ENCODE peak calls at places on chromosomes 5 and 9, in nine cellular contexts. H, T, F, R, K, A, L, J and X are unnamed samples.

GRCh38 chr5:126099077-126099476 is 324.1 kb upstream of the GRAMD2B start:
- DNase-seq in H (no peak), T (no peak), F (no peak), R (no peak), K (no peak), A (no peak), L (no peak), J (no peak), X (no peak)

GRCh38 chr9:125549465-125550215 is 157.4 kb downstream of the MAPKAP1 start:
- DNase-seq in H (no peak), T (no peak), F (peak), R (no peak), K (no peak), A (peak), L (peak), J (no peak), X (no peak)

GRCh38 chr5:65506961-65507360 is 25.2 kb upstream of the ADAMTS6 start:
- DNase-seq in H (peak), T (no peak), F (no peak), R (no peak), K (no peak), A (no peak), L (no peak), J (no peak), X (no peak)

GRCh38 chr9:20407013-20407412 is 215.3 kb downstream of the MLLT3 start:
- DNase-seq in H (peak), T (no peak), F (no peak), R (no peak), K (no peak), A (no peak), L (no peak), J (no peak), X (no peak)

GRCh38 chr9:123607987-123608565 is 252.1 kb downstream of the CRB2 start:
- DNase-seq in H (no peak), T (no peak), F (no peak), R (no peak), K (no peak), A (no peak), L (no peak), J (no peak), X (no peak)

GRCh38 chr5:135448796-135449507 is 1.8 kb upstream of the DCANP1 start:
- DNase-seq in H (no peak), T (peak), F (no peak), R (no peak), K (no peak), A (no peak), L (no peak), J (no peak), X (no peak)

GRCh38 chr9:14238044-14238443 is 75.9 kb downstream of the NFIB start:
- DNase-seq in H (peak), T (no peak), F (no peak), R (no peak), K (no peak), A (no peak), L (no peak), J (no peak), X (no peak)

GRCh38 chr5:153067869-153068268 is 422.6 kb upstream of the GRIA1 start:
- DNase-seq in H (no peak), T (no peak), F (no peak), R (no peak), K (no peak), A (no peak), L (no peak), J (no peak), X (no peak)

GRCh38 chr5:83718195-83718825 is 2.3 kb downstream of the HAPLN1 start:
- DNase-seq in H (peak), T (peak), F (no peak), R (peak), K (no peak), A (no peak), L (peak), J (peak), X (no peak)

GRCh38 chr5:87116821-87117512 is 150.7 kb upstream of the RASA1 start:
- DNase-seq in H (no peak), T (no peak), F (no peak), R (no peak), K (no peak), A (no peak), L (no peak), J (no peak), X (no peak)

DNA sequence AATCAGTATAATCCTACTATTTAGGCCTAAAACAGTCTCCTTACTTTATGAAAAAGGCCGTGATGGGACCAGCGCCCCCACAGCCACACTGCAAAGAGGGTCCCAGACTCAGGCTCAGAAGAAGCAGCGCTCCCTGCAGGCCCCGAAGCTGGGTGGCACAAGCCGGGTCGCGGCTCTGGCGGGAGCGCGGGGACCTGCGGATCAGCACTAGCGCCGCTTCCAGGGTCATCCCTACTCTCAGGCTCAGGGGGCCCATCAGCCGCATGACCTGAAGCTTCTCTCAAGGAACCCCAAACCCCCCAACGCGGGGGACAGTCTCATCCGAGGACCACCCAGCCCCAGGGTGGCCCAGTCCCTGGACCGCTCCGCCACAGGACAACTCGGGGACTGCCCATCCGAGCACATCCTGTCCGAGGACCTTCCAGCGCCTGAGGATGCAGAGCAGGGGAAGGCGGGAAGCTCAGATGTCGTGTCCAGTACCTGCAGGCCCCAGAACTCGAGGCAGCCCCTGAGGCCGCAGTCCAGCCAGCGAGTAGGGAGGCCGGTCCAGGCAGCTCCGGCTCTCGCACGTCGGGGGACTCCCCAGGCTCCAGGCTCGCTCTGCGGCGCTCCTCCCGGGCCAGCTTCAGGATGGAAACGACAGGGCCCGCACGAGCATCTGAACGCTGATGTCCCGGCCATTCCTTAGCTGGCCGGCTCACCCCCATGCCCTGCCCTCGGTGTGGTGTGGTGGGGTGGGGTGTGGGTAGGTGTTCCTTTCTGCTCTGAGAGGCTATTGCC is 32.4 kb upstream of the CDK20 start:
- DNase-seq in H (no peak), T (peak), F (no peak), R (no peak), K (no peak), A (no peak), L (no peak), J (no peak), X (no peak)
- TF ChIP-seq CTCF in H (no peak), T (peak), F (no peak), R (no peak), K (no peak), A (no peak), L (no peak), J (no peak), X (no peak)

GRCh38 chr5:42157215-42157614 is 232.1 kb downstream of the FBXO4 start:
- DNase-seq in H (no peak), T (no peak), F (no peak), R (no peak), K (no peak), A (no peak), L (no peak), J (no peak), X (no peak)
- TF ChIP-seq CTCF in H (no peak), T (no peak), F (no peak), R (no peak), K (no peak), A (no peak), L (no peak), J (no peak), X (no peak)

GRCh38 chr9:33719581-33720374 is 75.6 kb upstream of the PRSS3 start:
- DNase-seq in H (peak), T (peak), F (no peak), R (no peak), K (no peak), A (no peak), L (no peak), J (no peak), X (peak)

GRCh38 chr9:33721674-33722358 is 73.5 kb upstream of the PRSS3 start:
- DNase-seq in H (peak), T (peak), F (peak), R (peak), K (peak), A (peak), L (peak), J (peak), X (peak)

GRCh38 chr9:33718987-33719386 is 76.4 kb upstream of the PRSS3 start:
- DNase-seq in H (peak), T (no peak), F (peak), R (no peak), K (no peak), A (no peak), L (no peak), J (no peak), X (no peak)

DNA sequence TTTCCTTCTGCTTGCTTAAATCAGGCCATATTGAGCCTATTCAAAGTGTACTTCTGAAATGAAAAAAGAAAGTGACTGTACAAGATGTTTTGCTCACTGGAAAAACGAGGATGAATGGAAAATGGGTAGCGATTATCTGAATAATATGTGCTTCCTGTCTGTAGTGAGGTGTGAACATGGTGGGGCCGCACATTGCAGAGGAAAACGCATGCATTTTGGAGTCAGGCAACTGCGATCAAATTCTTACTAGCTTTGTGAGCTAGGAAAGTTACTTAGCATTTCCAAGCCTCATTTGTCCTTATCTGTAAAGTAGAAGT is 73.0 kb upstream of the PRSS3 start:
- DNase-seq in H (no peak), T (no peak), F (no peak), R (no peak), K (no peak), A (no peak), L (no peak), J (no peak), X (no peak)
- TF ChIP-seq CTCF in H (no peak), T (no peak), F (no peak), R (no peak), K (no peak), A (no peak), L (peak), J (no peak), X (no peak)

DNA sequence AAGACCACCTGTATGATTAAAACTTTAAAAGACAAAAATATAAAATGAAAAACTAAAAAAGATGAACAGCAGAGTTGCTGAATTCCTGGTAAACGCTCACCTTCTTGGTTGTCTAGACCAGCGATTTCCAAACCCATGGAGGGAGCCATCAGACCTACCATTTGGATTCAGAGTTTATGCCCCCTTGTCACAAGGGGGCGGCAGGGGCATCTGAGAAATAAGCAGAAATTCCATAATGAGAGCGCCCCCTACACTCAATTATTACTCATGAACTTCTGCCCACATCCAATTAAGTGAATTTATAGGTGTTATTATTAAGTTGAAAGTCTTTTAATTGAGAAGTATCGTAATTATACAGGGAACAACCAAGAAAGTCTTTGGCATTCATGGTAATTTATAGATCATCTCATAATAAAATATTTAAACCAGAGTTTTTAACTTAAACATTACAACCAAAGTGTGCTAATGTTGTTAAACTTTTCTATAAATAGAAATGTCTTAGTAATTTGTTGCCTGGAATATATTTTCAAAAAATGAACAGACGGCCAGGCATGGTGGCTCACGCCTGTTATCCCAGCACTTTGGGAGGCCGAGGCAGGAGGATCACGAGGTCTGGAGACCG is 35.2 kb upstream of the SPATA31C2 start:
- DNase-seq in H (peak), T (peak), F (no peak), R (peak), K (no peak), A (no peak), L (peak), J (peak), X (no peak)
- TF ChIP-seq CTCF in H (peak), T (peak), F (peak), R (peak), K (no peak), A (peak), L (peak), J (peak), X (no peak)

DNA sequence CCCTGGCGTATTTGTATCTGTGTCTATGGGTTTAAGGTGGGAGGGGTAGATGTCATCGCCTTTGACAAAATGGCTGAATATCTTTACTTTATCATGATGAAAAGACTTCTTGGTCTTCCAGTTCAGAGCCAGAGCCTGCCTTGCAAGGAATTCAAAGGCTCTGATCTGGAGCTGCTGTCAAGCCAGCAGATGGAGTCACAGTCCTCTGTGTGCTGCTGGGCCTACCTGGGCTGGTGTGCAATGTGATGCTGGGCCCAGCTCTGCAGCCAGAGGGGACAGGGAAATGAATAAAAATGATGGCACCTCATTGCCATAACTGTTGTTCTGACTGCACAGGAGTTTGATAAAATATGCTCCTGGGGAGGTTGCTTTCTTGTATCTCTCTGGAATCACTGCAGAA is 20.2 kb upstream of the HSPA9 start:
- DNase-seq in H (peak), T (peak), F (no peak), R (no peak), K (no peak), A (peak), L (no peak), J (no peak), X (no peak)
- TF ChIP-seq CTCF in H (peak), T (peak), F (no peak), R (no peak), K (peak), A (no peak), L (no peak), J (no peak), X (no peak)